ENCODE peak calls at places on chromosomes 3 and 15, in eight cellular contexts. One of them, this sample, is unnamed.
A peak's percentile ranks its signal among the peaks of the same experiment; 100 is the strongest.

GRCh38 chr3:148229107-148229506 is 468.6 kb upstream of the AGTR1 start:
- DNase-seq in OCI-LY7: peak; percentile 21
- DNase-seq in choroid plexus epithelial cell: peak; percentile 20
- DNase-seq in ovary: no peak
- DNase-seq in mucosa of descending colon: no peak
- DNase-seq in fibroblast of lung: no peak
- DNase-seq in uterus: no peak
- DNase-seq in foreskin fibroblast: no peak
- DNase-seq in this sample: no peak

GRCh38 chr15:89486726-89487050 is 9.7 kb downstream of the RHCG start:
- DNase-seq in OCI-LY7: no peak
- DNase-seq in choroid plexus epithelial cell: no peak
- DNase-seq in ovary: no peak
- DNase-seq in mucosa of descending colon: peak; percentile 55
- DNase-seq in fibroblast of lung: no peak
- DNase-seq in uterus: no peak
- DNase-seq in foreskin fibroblast: no peak
- DNase-seq in this sample: no peak

GRCh38 chr3:64977308-64978100 is 289.7 kb upstream of the ADAMTS9 start:
- DNase-seq in OCI-LY7: no peak
- DNase-seq in choroid plexus epithelial cell: peak; percentile 68
- DNase-seq in ovary: no peak
- DNase-seq in mucosa of descending colon: no peak
- DNase-seq in fibroblast of lung: peak; percentile 86
- DNase-seq in uterus: no peak
- DNase-seq in foreskin fibroblast: peak; percentile 41
- DNase-seq in this sample: peak; percentile 33

GRCh38 chr3:26307192-26307591 is 315.4 kb upstream of the LRRC3B start:
- DNase-seq in OCI-LY7: no peak
- DNase-seq in choroid plexus epithelial cell: no peak
- DNase-seq in ovary: no peak
- DNase-seq in mucosa of descending colon: no peak
- DNase-seq in fibroblast of lung: no peak
- DNase-seq in uterus: no peak
- DNase-seq in foreskin fibroblast: no peak
- DNase-seq in this sample: no peak

GRCh38 chr3:194043516-194043915 is 92.4 kb upstream of the HES1 start:
- DNase-seq in OCI-LY7: no peak
- DNase-seq in choroid plexus epithelial cell: peak; percentile 85
- DNase-seq in ovary: no peak
- DNase-seq in mucosa of descending colon: no peak
- DNase-seq in fibroblast of lung: peak; percentile 91
- DNase-seq in uterus: no peak
- DNase-seq in foreskin fibroblast: peak; percentile 34
- DNase-seq in this sample: peak; percentile 56

GRCh38 chr3:47096955-47097354 is 67.0 kb downstream of the SETD2 start:
- DNase-seq in OCI-LY7: no peak
- DNase-seq in choroid plexus epithelial cell: peak; percentile 79
- DNase-seq in ovary: no peak
- DNase-seq in mucosa of descending colon: no peak
- DNase-seq in fibroblast of lung: peak; percentile 87
- DNase-seq in uterus: no peak
- DNase-seq in foreskin fibroblast: peak; percentile 38
- DNase-seq in this sample: peak; percentile 70

GRCh38 chr15:22950211-22950990 is 29.8 kb downstream of the CYFIP1 start:
- DNase-seq in OCI-LY7: no peak
- DNase-seq in choroid plexus epithelial cell: no peak
- DNase-seq in ovary: no peak
- DNase-seq in mucosa of descending colon: no peak
- DNase-seq in fibroblast of lung: no peak
- DNase-seq in uterus: no peak
- DNase-seq in foreskin fibroblast: no peak
- DNase-seq in this sample: no peak

GRCh38 chr3:36542186-36542585 is 161.9 kb downstream of the STAC start:
- DNase-seq in OCI-LY7: no peak
- DNase-seq in choroid plexus epithelial cell: peak; percentile 5
- DNase-seq in ovary: no peak
- DNase-seq in mucosa of descending colon: no peak
- DNase-seq in fibroblast of lung: peak; percentile 84
- DNase-seq in uterus: no peak
- DNase-seq in foreskin fibroblast: peak; percentile 16
- DNase-seq in this sample: peak; percentile 28

GRCh38 chr3:177524742-177525141 is 327.5 kb upstream of the TBL1XR1 start:
- DNase-seq in OCI-LY7: no peak
- DNase-seq in choroid plexus epithelial cell: no peak
- DNase-seq in ovary: no peak
- DNase-seq in mucosa of descending colon: no peak
- DNase-seq in fibroblast of lung: no peak
- DNase-seq in uterus: no peak
- DNase-seq in foreskin fibroblast: no peak
- DNase-seq in this sample: no peak

GRCh38 chr3:149371001-149371722 is 6.3 kb downstream of the TM4SF1 start:
- DNase-seq in OCI-LY7: no peak
- DNase-seq in choroid plexus epithelial cell: peak; percentile 64
- DNase-seq in ovary: no peak
- DNase-seq in mucosa of descending colon: peak; percentile 38
- DNase-seq in fibroblast of lung: peak; percentile 58
- DNase-seq in uterus: no peak
- DNase-seq in foreskin fibroblast: peak; percentile 55
- DNase-seq in this sample: peak; percentile 56

GRCh38 chr3:154060606-154061380 is 60.4 kb upstream of the ARHGEF26 start:
- DNase-seq in OCI-LY7: no peak
- DNase-seq in choroid plexus epithelial cell: peak; percentile 82
- DNase-seq in ovary: no peak
- DNase-seq in mucosa of descending colon: no peak
- DNase-seq in fibroblast of lung: peak; percentile 80
- DNase-seq in uterus: no peak
- DNase-seq in foreskin fibroblast: no peak
- DNase-seq in this sample: peak; percentile 59

GRCh38 chr3:190810957-190811356 is 51.5 kb downstream of the GMNC start:
- DNase-seq in OCI-LY7: no peak
- DNase-seq in choroid plexus epithelial cell: no peak
- DNase-seq in ovary: no peak
- DNase-seq in mucosa of descending colon: no peak
- DNase-seq in fibroblast of lung: no peak
- DNase-seq in uterus: no peak
- DNase-seq in foreskin fibroblast: no peak
- DNase-seq in this sample: no peak

GRCh38 chr3:72836923-72837322 is 11.3 kb downstream of the SHQ1 start:
- DNase-seq in OCI-LY7: no peak
- DNase-seq in choroid plexus epithelial cell: no peak
- DNase-seq in ovary: no peak
- DNase-seq in mucosa of descending colon: no peak
- DNase-seq in fibroblast of lung: no peak
- DNase-seq in uterus: no peak
- DNase-seq in foreskin fibroblast: no peak
- DNase-seq in this sample: no peak

GRCh38 chr3:25453521-25454410 is 25.7 kb downstream of the RARB start:
- DNase-seq in OCI-LY7: no peak
- DNase-seq in choroid plexus epithelial cell: peak; percentile 78
- DNase-seq in ovary: no peak
- DNase-seq in mucosa of descending colon: no peak
- DNase-seq in fibroblast of lung: no peak
- DNase-seq in uterus: peak; percentile 66
- DNase-seq in foreskin fibroblast: peak; percentile 76
- DNase-seq in this sample: peak; percentile 93

DNA sequence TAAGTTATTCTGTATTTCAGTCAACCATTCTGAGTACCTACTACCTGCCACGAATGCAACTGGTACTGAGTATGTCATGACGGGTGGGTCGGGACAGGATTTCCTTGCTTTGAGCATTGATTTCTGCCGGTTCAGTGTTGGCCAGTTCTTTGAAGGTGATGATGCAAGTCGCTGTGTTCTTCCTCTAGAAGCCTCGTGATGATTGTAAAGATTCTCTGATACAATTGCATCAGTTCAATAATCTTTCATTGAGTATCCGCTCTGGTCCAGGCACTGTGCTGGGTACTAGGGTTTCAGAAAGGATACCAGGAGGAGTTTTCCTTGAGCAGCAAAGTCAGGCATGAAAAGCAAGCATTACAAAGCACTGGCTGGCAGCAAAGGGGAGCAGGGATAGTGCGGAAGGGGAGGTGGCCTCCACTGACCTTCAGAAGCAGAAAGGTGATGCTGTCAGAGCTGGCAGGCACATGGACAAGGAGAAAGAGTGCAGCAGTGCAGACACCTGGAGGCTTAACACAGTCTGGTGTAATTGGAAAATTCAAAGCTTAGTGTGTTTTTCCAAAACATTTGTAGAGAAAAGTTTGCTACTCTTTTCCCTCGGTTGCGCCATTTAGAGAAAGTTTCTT is 100.1 kb downstream of the RPL39L start:
- DNase-seq in OCI-LY7: no peak
- DNase-seq in choroid plexus epithelial cell: no peak
- DNase-seq in ovary: no peak
- DNase-seq in mucosa of descending colon: no peak
- DNase-seq in fibroblast of lung: no peak
- DNase-seq in uterus: no peak
- DNase-seq in foreskin fibroblast: no peak
- DNase-seq in this sample: no peak
- H3K4me3 ChIP-seq in OCI-LY7: no peak overlapping the region
- H3K4me3 ChIP-seq in choroid plexus epithelial cell: no peak overlapping the region
- H3K4me3 ChIP-seq in ovary: no peak overlapping the region
- H3K4me3 ChIP-seq in mucosa of descending colon: no peak overlapping the region
- H3K4me3 ChIP-seq in fibroblast of lung: no peak overlapping the region
- H3K4me3 ChIP-seq in uterus: no peak overlapping the region
- H3K4me3 ChIP-seq in foreskin fibroblast: no peak overlapping the region
- H3K4me3 ChIP-seq in this sample: no peak overlapping the region

GRCh38 chr3:156795890-156796451 is 30.2 kb upstream of the LEKR1 start:
- DNase-seq in OCI-LY7: peak; percentile 5
- DNase-seq in choroid plexus epithelial cell: peak; percentile 65
- DNase-seq in ovary: no peak
- DNase-seq in mucosa of descending colon: no peak
- DNase-seq in fibroblast of lung: peak; percentile 20
- DNase-seq in uterus: no peak
- DNase-seq in foreskin fibroblast: no peak
- DNase-seq in this sample: no peak
- H3K4me3 ChIP-seq in OCI-LY7: no peak overlapping the region
- H3K4me3 ChIP-seq in choroid plexus epithelial cell: no peak overlapping the region
- H3K4me3 ChIP-seq in ovary: no peak overlapping the region
- H3K4me3 ChIP-seq in mucosa of descending colon: no peak overlapping the region
- H3K4me3 ChIP-seq in fibroblast of lung: no peak overlapping the region
- H3K4me3 ChIP-seq in uterus: no peak overlapping the region
- H3K4me3 ChIP-seq in foreskin fibroblast: no peak overlapping the region
- H3K4me3 ChIP-seq in this sample: no peak overlapping the region

GRCh38 chr15:37106490-37107001 is 6.2 kb upstream of the MEIS2 start:
- DNase-seq in OCI-LY7: peak; percentile 62
- DNase-seq in choroid plexus epithelial cell: peak; percentile 68
- DNase-seq in ovary: peak; percentile 44
- DNase-seq in mucosa of descending colon: peak; percentile 50
- DNase-seq in fibroblast of lung: peak; percentile 67
- DNase-seq in uterus: peak; percentile 83
- DNase-seq in foreskin fibroblast: no peak
- DNase-seq in this sample: peak; percentile 54
- H3K4me3 ChIP-seq in OCI-LY7: peak overlapping the region; percentile 15
- H3K4me3 ChIP-seq in choroid plexus epithelial cell: no peak overlapping the region
- H3K4me3 ChIP-seq in ovary: peak overlapping the region; percentile 31
- H3K4me3 ChIP-seq in mucosa of descending colon: no peak overlapping the region
- H3K4me3 ChIP-seq in fibroblast of lung: no peak overlapping the region
- H3K4me3 ChIP-seq in uterus: peak overlapping the region; percentile 52
- H3K4me3 ChIP-seq in foreskin fibroblast: peak overlapping the region; percentile 32
- H3K4me3 ChIP-seq in this sample: peak overlapping the region; percentile 78

GRCh38 chr3:156816091-156816793 is 9.9 kb upstream of the LEKR1 start:
- DNase-seq in OCI-LY7: no peak
- DNase-seq in choroid plexus epithelial cell: peak; percentile 63
- DNase-seq in ovary: peak; percentile 46
- DNase-seq in mucosa of descending colon: peak; percentile 49
- DNase-seq in fibroblast of lung: peak; percentile 67
- DNase-seq in uterus: peak; percentile 27
- DNase-seq in foreskin fibroblast: peak; percentile 84
- DNase-seq in this sample: peak; percentile 83

GRCh38 chr3:156817931-156818765 is 8.0 kb upstream of the LEKR1 start:
- DNase-seq in OCI-LY7: no peak
- DNase-seq in choroid plexus epithelial cell: peak; percentile 9
- DNase-seq in ovary: no peak
- DNase-seq in mucosa of descending colon: no peak
- DNase-seq in fibroblast of lung: no peak
- DNase-seq in uterus: no peak
- DNase-seq in foreskin fibroblast: no peak
- DNase-seq in this sample: peak; percentile 22

GRCh38 chr3:156814295-156814694 is 11.9 kb upstream of the LEKR1 start:
- DNase-seq in OCI-LY7: no peak
- DNase-seq in choroid plexus epithelial cell: no peak
- DNase-seq in ovary: no peak
- DNase-seq in mucosa of descending colon: no peak
- DNase-seq in fibroblast of lung: no peak
- DNase-seq in uterus: no peak
- DNase-seq in foreskin fibroblast: no peak
- DNase-seq in this sample: no peak

GRCh38 chr3:156818890-156819289 is 7.3 kb upstream of the LEKR1 start:
- DNase-seq in OCI-LY7: no peak
- DNase-seq in choroid plexus epithelial cell: peak; percentile 67
- DNase-seq in ovary: no peak
- DNase-seq in mucosa of descending colon: no peak
- DNase-seq in fibroblast of lung: peak; percentile 92
- DNase-seq in uterus: no peak
- DNase-seq in foreskin fibroblast: peak; percentile 82
- DNase-seq in this sample: peak; percentile 61

DNA sequence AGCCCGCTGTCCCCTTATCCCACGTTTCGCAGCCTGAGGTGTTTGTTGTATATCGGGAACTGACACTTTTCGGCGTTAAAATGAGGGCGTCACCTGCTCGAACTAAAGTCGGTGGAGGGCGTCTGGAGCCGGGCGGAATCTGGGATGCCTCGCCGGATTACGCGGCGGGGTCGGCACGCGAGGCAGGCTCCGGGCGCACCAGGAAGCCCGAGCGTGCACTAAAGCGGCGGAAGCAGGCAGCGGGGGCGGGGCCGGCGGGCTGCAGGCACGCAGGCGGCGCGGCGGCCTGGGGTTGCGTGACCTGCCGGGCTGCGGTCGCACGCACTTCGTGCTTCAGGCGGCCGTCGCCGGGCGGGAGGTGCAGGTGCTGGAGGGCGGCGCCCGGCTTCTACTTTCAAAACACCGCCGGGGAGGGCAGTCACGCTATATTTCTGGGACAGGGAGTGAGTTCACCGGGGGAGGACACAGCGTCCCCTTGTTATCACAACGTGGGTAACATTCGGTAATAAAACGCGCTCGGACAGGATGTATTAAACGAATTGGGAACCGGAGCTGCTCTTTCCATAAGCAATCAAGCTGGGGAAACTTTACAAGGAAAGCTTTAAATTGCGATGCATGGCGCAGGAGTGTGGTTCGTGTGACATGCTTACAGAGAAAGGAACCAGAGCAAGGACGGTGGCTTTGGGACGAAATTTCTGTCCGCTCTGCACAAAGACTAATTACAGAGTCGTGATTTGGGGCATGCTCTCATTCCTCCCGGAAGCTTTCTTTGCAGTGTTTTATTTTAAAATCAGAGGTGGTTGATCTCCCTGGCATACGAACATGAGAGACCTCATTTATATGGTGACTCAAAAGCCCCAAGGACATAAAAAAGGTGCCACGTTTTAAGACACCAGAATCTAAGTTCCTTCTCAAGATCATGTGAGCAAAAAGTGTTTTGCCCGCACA is 9.1 kb upstream of the LEKR1 start:
- DNase-seq in OCI-LY7: peak; percentile 72
- DNase-seq in choroid plexus epithelial cell: peak; percentile 60
- DNase-seq in ovary: peak; percentile 77
- DNase-seq in mucosa of descending colon: peak; percentile 92
- DNase-seq in fibroblast of lung: peak; percentile 85
- DNase-seq in uterus: peak; percentile 70
- DNase-seq in foreskin fibroblast: peak; percentile 96
- DNase-seq in this sample: peak; percentile 95
- H3K4me3 ChIP-seq in OCI-LY7: peak overlapping the region; percentile 65
- H3K4me3 ChIP-seq in choroid plexus epithelial cell: peak overlapping the region; percentile 62
- H3K4me3 ChIP-seq in ovary: peak overlapping the region; percentile 44
- H3K4me3 ChIP-seq in mucosa of descending colon: peak overlapping the region; percentile 26
- H3K4me3 ChIP-seq in fibroblast of lung: peak overlapping the region; percentile 36
- H3K4me3 ChIP-seq in uterus: peak overlapping the region; percentile 44
- H3K4me3 ChIP-seq in foreskin fibroblast: peak overlapping the region; percentile 57
- H3K4me3 ChIP-seq in this sample: peak overlapping the region; percentile 85

This sample was measured in adipocyte.